ENCODE peak calls at places on chromosomes 6 and 20, in five cellular contexts. C is GM12878, V is neural progenitor cell, L is psoas muscle, Z is small intestine. U is an unnamed sample.

GRCh38 chr6:107866606-107867301 is 42.6 kb upstream of the SCML4 start:
- DNase-seq in L (no peak), Z (peak; percentile 69), V (peak; percentile 42), C (no peak), U (peak; percentile 79)

GRCh38 chr20:50900261-50900660 is 31.0 kb downstream of the ADNP start:
- DNase-seq in L (no peak), Z (no peak), V (no peak), C (no peak), U (no peak)

GRCh38 chr6:91852232-91852631 is 1265.4 kb upstream of the MAP3K7 start:
- DNase-seq in Z (no peak), C (no peak), V (no peak), L (no peak), U (no peak)

GRCh38 chr6:66961191-66961590 is 1254.2 kb upstream of the EYS start:
- DNase-seq in C (no peak), Z (no peak), L (no peak), V (no peak), U (no peak)

GRCh38 chr6:27891300-27891913 is 20.8 kb downstream of the OR2B2 start:
- DNase-seq in L (no peak), Z (no peak), C (no peak), V (no peak), U (no peak)

GRCh38 chr6:132115714-132116366 is 164.7 kb upstream of the CCN2 start:
- DNase-seq in C (no peak), V (no peak), L (no peak), Z (no peak), U (no peak)

GRCh38 chr20:63980317-63980805 is 571 bp upstream of the PRPF6 start:
- DNase-seq in V (no peak), Z (no peak), C (no peak), L (no peak), U (peak; percentile 77)

GRCh38 chr6:79574636-79575035 is 37.4 kb upstream of the LCA5 start:
- DNase-seq in V (no peak), C (no peak), Z (no peak), L (no peak), U (peak; percentile 69)

GRCh38 chr6:15301179-15302006 is 55.5 kb downstream of the JARID2 start:
- DNase-seq in C (no peak), Z (no peak), L (no peak), V (no peak), U (peak; percentile 27)

GRCh38 chr20:20237093-20237959 is 130.6 kb upstream of the INSM1 start:
- DNase-seq in L (peak; percentile 52), Z (peak; percentile 55), V (peak; percentile 75), C (no peak), U (peak; percentile 93)

GRCh38 chr6:132131777-132132176 is 180.6 kb upstream of the CCN2 start:
- DNase-seq in L (peak; percentile 32), Z (peak; percentile 17), C (no peak), V (peak; percentile 8), U (peak; percentile 84)

GRCh38 chr20:60581606-60582005 is 623.4 kb downstream of the CDH26 start:
- DNase-seq in L (no peak), C (no peak), Z (no peak), V (no peak), U (no peak)

GRCh38 chr6:133218831-133219230 is 22.3 kb upstream of the EYA4 start:
- DNase-seq in L (no peak), V (no peak), Z (no peak), C (no peak), U (no peak)

GRCh38 chr20:24690408-24690807 is 221.0 kb downstream of the SYNDIG1 start:
- DNase-seq in Z (no peak), L (no peak), C (no peak), V (no peak), U (no peak)

GRCh38 chr6:37516076-37516919 is 16.6 kb upstream of the CCDC167 start:
- DNase-seq in V (peak; percentile 83), C (peak; percentile 78), L (no peak), Z (peak; percentile 94), U (peak; percentile 26)

GRCh38 chr20:6504826-6505225 is 262.7 kb upstream of the BMP2 start:
- DNase-seq in Z (no peak), V (no peak), L (no peak), C (no peak), U (no peak)

GRCh38 chr6:110768057-110768456 is 47.2 kb downstream of the CDK19 start:
- DNase-seq in C (no peak), L (no peak), Z (no peak), V (no peak), U (no peak)

DNA sequence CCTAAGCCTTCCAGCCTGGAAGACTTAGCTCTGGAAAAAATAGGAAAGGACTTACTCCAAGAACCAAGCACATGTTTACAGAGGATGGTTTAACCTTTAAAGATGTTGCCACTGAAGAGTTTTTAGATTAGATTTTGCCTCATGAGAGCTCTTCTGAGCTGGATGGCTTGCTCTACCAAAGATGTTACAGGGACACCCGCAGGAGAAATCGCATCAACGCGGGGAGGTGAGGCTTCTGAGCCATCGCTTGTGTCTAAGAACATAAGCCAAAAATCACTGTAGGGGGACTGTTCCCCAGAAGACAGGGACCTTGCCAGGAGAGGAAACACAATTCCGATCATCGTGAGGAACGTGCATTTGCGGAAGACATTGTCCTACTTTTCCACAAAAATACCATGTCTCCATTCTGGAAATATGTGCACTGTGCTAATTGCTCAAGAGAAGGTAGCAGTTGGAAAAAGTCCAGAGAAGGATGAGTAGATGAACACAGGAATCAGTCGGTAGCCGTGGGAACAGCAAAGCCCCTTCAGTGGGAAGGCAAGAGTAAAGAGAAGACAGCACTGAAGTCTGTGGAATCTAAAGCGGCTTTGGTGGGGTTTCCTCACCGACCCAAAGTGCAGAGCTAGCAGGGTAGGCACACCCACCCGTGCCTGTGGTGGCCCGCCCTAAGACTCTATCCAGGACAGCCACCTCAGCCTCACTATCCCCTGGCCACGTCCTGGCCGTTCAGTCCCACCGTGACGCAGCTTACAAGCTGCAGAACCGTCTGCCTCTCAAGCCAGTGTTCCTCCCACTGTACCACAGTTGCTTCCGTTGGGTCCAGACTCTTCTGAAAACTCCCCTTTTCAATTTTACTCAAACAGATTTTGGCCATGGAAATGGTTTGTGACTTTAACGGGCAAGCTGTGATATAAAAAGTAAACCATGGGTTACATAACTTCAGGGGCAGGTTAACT is 334.8 kb downstream of the NRN1 start:
- DNase-seq in L (peak; percentile 56), C (no peak), V (no peak), Z (no peak), U (no peak)
- H3K27ac ChIP-seq in L (peak overlapping the region; percentile 72), C (no peak overlapping the region), V (no peak overlapping the region), Z (no peak overlapping the region), U (peak overlapping the region; percentile 84)

DNA sequence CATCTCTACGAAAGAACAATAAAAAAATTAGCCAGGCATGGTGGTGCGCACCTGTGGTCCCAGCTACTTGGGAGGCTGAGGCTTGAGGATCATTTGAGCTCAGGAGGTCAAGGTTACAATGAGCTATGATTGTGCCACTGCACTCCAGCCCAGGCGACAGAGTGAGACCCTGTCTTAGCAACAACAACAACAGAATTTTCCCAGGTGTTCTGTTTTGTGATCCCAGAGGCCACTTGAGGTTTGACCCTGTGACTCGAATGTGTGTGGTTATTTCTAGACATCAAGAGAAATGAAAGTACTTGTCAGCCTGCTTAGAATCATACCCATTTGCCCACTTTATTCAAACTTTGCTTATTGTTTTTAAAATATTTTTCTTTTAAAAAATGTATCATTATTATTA is 117.6 kb upstream of the CLDN20 start:
- DNase-seq in Z (no peak), V (no peak), C (no peak), L (no peak), U (no peak)
- H3K4me1 ChIP-seq in Z (no peaks in the 10 kb centered on the region), V (peaks cover 19% of the 10 kb centered on the region), C (no peaks in the 10 kb centered on the region), L (peaks cover 15% of the 10 kb centered on the region), U (peaks cover 35% of the 10 kb centered on the region)

DNA sequence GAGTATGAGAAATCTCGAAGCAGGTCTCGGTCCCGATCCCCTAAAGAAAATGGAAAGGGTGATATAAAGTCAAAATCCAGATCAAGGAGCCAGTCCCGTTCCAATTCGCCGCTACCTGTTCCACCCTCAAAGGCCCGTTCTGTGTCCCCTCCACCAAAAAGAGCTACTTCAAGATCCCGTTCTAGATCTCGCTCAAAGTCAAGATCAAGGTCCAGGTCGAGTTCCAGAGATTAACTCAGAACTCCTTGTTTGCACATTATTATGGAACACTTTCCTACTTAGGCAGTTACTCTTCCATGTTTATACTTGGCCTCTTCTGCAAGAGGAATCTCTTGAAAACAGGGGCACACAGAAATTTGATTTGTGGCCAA is 3.1 kb downstream of the SRSF6 start:
- DNase-seq in V (no peak), Z (peak; percentile 40), C (no peak), L (no peak), U (no peak)
- H3K36me3 ChIP-seq in V (peaks cover 21% of the 10 kb centered on the region), Z (peaks cover 32% of the 10 kb centered on the region), C (peaks cover 34% of the 10 kb centered on the region), L (peaks cover 71% of the 10 kb centered on the region), U (peaks cover 70% of the 10 kb centered on the region)

DNA sequence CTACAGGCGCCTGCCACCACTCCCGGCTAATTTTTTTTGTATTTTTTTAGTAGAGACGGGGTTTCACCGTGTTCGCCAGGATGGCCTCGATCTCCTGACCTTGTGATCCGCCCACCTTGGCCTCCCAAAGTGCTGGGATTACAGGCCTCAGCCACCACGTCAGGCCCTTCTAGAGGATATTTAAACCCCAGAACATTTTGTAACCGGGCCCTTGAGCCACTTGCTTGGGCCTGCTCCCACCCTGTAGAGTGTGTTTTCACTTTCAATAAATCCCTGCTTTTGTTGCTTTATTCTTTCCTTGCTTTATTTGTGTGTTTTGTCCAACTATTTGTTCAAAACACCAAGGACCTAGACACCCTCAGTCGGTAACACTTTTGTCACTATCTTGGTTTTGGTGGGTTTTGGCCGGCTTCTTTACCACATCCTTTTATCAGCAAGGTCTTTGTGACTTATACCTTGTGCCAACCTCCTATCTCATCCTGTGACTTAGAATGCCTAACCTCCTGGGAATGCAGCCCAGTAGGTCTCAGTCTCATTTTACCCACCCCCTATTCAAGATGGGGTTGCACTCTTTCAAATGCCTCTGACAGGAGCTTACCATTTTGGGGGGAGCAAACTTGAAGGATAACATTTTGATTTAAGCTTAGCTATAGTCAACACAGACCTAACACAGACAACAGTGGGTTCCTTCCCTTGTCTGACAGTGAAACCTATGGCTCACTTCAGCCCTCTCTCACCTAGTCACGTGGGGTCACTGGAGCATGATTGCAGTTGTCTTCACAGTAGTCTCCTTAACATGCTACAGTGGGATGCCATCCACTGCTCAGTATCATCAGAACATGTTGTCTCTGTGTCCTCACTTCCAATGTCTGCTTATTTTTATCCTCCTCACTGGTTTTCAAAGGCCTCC is 27.9 kb upstream of the KIF6 start:
- DNase-seq in C (peak; percentile 9), L (no peak), V (no peak), Z (no peak), U (no peak)
- H3K27ac ChIP-seq in C (no peak overlapping the region), L (peak overlapping the region; percentile 54), V (no peak overlapping the region), Z (no peak overlapping the region), U (no peak overlapping the region)

GRCh38 chr20:9143926-9144325 is 75.0 kb downstream of the PLCB4 start:
- DNase-seq in L (no peak), C (no peak), V (no peak), Z (no peak), U (no peak)
- H3K4me1 ChIP-seq in L (no peaks in the 10 kb centered on the region), C (no peaks in the 10 kb centered on the region), V (peaks cover 10% of the 10 kb centered on the region), Z (no peaks in the 10 kb centered on the region), U (peaks cover 15% of the 10 kb centered on the region)

GRCh38 chr20:47287609-47288144 is 68.8 kb downstream of the ZMYND8 start:
- DNase-seq in Z (no peak), L (no peak), C (no peak), V (no peak), U (no peak)
- H3K36me3 ChIP-seq in Z (peaks cover 23% of the 10 kb centered on the region), L (peaks cover 98% of the 10 kb centered on the region), C (peaks cover 71% of the 10 kb centered on the region), V (peaks cover 31% of the 10 kb centered on the region), U (peaks cover 79% of the 10 kb centered on the region)